ENCODE peak calls at places on chromosomes 7 and 10, in eight cellular contexts. E is glutamatergic neuron, T is AG10803, H is Panc1, S is fibroblast of mammary gland, U is neural progenitor cell, K is ascending aorta, J is fibroblast of lung. Z is an unnamed sample.

GRCh38 chr10:75982611-75983369 is 551.4 kb downstream of the LRMDA start:
- DNase-seq in E (no peak), T (peak), H (no peak), S (peak), U (no peak), K (no peak), J (peak), Z (no peak)

GRCh38 chr7:121498816-121499215 is 102.7 kb upstream of the FAM3C start:
- DNase-seq in E (no peak), T (no peak), H (no peak), S (no peak), U (no peak), K (no peak), J (no peak), Z (no peak)

GRCh38 chr10:75293456-75293840 is 57.7 kb upstream of the COMTD1 start:
- DNase-seq in E (no peak), T (no peak), H (no peak), S (peak), U (no peak), K (no peak), J (peak), Z (no peak)

GRCh38 chr10:100374137-100374655 is 27.2 kb downstream of the SCD start:
- DNase-seq in E (no peak), T (no peak), H (no peak), S (no peak), U (peak), K (no peak), J (no peak), Z (no peak)

GRCh38 chr10:3339531-3339950 is 167.0 kb upstream of the PITRM1 start:
- DNase-seq in E (no peak), T (peak), H (no peak), S (peak), U (no peak), K (no peak), J (no peak), Z (no peak)

GRCh38 chr7:30893357-30893756 is 18.3 kb upstream of the AQP1 start:
- DNase-seq in E (no peak), T (no peak), H (no peak), S (no peak), U (no peak), K (no peak), J (peak), Z (no peak)

GRCh38 chr7:114851406-114852025 is 70.4 kb upstream of the MDFIC start:
- DNase-seq in E (no peak), T (no peak), H (no peak), S (no peak), U (no peak), K (no peak), J (peak), Z (no peak)

GRCh38 chr7:44740040-44740439 is 8.6 kb upstream of the ZMIZ2 start:
- DNase-seq in E (no peak), T (no peak), H (no peak), S (no peak), U (no peak), K (no peak), J (no peak), Z (no peak)

GRCh38 chr7:119351320-119351719 is 921.7 kb upstream of the KCND2 start:
- DNase-seq in E (no peak), T (no peak), H (no peak), S (no peak), U (no peak), K (no peak), J (no peak), Z (no peak)
- TF ChIP-seq CTCF in E (no peak), T (no peak), H (no peak), S (no peak), U (no peak), K (no peak), J (no peak), Z (no peak)

DNA sequence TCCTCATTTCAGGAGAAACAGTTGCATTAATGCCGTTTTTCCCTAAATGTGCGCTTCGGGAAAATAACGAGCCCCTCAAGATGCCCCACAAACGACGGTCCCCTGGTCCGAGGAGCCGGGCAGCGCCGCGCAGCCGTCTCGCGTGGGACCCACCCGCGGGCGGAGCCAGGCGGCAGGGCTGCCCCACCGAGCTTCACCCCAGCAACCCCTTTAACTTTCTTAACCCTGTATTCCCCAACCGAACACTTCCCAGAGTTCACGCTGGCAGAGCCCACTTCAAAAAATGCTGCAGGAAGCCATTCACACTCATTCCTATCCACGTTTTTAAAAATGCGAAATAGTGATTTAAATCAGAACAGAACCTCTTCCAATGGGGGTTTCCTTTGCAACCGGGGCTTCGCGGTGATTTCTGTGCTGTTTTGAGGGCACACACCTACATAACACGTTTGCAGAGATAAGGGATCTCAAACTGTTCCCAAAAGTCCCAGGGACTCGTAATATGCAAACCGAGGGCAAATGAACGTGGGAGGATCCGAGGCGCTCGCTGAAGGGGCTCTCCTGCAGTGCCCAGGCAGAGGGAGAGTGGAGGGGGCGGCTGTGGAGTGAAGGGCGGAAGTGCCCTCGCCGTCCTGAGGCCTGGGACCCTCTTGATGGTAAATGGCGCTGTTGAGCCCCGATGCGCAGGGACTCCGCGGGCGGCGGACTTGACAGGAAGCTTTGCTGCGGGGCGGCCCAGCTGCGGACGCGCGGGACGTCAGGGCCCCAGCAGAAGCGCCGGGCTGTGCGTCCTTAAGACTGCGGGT is 152.1 kb upstream of the YAE1 start:
- DNase-seq in E (peak), T (peak), H (no peak), S (peak), U (peak), K (peak), J (peak), Z (no peak)
- TF ChIP-seq CTCF in E (no peak), T (no peak), H (peak), S (no peak), U (peak), K (no peak), J (no peak), Z (no peak)

DNA sequence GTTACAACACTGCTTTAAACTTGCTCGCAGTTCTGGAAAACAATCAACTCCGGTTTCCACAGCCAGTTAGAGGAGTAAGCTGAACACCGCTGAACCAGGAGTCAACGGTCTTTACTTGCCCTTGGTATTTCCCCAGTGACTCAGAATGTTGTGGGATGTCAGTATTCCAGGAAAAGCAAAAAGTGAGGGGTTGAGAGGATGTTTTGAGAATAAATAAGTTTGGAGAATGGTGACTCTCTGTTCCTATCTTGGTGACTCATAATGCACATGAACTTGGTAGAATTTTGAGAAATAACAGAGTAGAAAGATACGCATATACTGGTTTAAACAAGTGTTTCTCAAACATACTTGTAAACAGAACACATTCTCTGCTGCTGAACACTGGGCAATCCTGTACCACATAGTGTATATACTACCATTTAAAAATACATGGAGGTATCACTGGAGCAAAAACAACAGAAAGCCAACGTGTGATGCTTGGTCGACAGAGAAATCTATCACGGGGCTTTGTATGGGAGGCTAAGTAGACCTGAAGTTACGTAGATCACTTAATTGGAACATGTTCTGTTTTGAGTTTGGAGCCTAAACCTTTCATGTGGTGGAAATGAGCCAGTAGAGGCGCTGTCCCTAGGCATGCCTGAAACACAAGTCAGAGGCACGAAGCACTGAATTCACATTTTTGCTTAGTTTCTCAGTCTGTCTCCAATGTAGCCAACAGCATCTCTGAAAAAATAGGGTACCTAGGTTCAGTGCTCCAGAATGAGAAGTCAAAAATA is 534.3 kb downstream of the PARD3 start:
- DNase-seq in E (no peak), T (peak), H (peak), S (peak), U (peak), K (peak), J (peak), Z (peak)
- TF ChIP-seq CTCF in E (no peak), T (peak), H (peak), S (peak), U (peak), K (no peak), J (no peak), Z (no peak)

GRCh38 chr10:27724287-27724686 is 21.3 kb downstream of the MKX start:
- DNase-seq in E (no peak), T (peak), H (no peak), S (peak), U (peak), K (no peak), J (no peak), Z (no peak)
- TF ChIP-seq CTCF in E (no peak), T (peak), H (peak), S (peak), U (peak), K (no peak), J (peak), Z (no peak)